ENCODE peak calls at places on chromosomes 1 and 21, in eight cellular contexts. One of them, this sample, is unnamed. For H3K9me3 and H3K4me1, the result is how much of the 10 kb centered on the place peaks cover.

GRCh38 chr21:29342394-29342957 is 43.8 kb downstream of the BACH1 start:
- DNase-seq in NT2/D1: no peak
- DNase-seq in mammary epithelial cell: peak
- DNase-seq in left ventricle myocardium inferior: peak
- DNase-seq in CD4-positive, alpha-beta memory T cell: no peak
- DNase-seq in CD8-positive, alpha-beta memory T cell: no peak
- DNase-seq in SJSA1: peak
- DNase-seq in fibroblast of lung: peak
- DNase-seq in this sample: no peak

GRCh38 chr1:206568256-206568655 is 44.0 kb downstream of the EIF2D start:
- DNase-seq in NT2/D1: no peak
- DNase-seq in mammary epithelial cell: no peak
- DNase-seq in left ventricle myocardium inferior: no peak
- DNase-seq in CD4-positive, alpha-beta memory T cell: no peak
- DNase-seq in CD8-positive, alpha-beta memory T cell: no peak
- DNase-seq in SJSA1: no peak
- DNase-seq in fibroblast of lung: no peak
- DNase-seq in this sample: no peak

GRCh38 chr1:245888809-245889208 is 618.3 kb downstream of the SMYD3 start:
- DNase-seq in NT2/D1: peak
- DNase-seq in mammary epithelial cell: peak
- DNase-seq in left ventricle myocardium inferior: no peak
- DNase-seq in CD4-positive, alpha-beta memory T cell: peak
- DNase-seq in CD8-positive, alpha-beta memory T cell: peak
- DNase-seq in SJSA1: no peak
- DNase-seq in fibroblast of lung: peak
- DNase-seq in this sample: no peak

GRCh38 chr1:34372891-34373290 is 196.2 kb downstream of the C1orf94 start:
- DNase-seq in NT2/D1: no peak
- DNase-seq in mammary epithelial cell: no peak
- DNase-seq in left ventricle myocardium inferior: no peak
- DNase-seq in CD4-positive, alpha-beta memory T cell: no peak
- DNase-seq in CD8-positive, alpha-beta memory T cell: no peak
- DNase-seq in SJSA1: no peak
- DNase-seq in fibroblast of lung: no peak
- DNase-seq in this sample: no peak

GRCh38 chr1:62687421-62687902 is 724 bp downstream of the DOCK7 start:
- DNase-seq in NT2/D1: no peak
- DNase-seq in mammary epithelial cell: peak
- DNase-seq in left ventricle myocardium inferior: peak
- DNase-seq in CD4-positive, alpha-beta memory T cell: peak
- DNase-seq in CD8-positive, alpha-beta memory T cell: peak
- DNase-seq in SJSA1: peak
- DNase-seq in fibroblast of lung: peak
- DNase-seq in this sample: peak

GRCh38 chr1:164961714-164962113 is 394.8 kb downstream of the LMX1A start:
- DNase-seq in NT2/D1: no peak
- DNase-seq in mammary epithelial cell: peak
- DNase-seq in left ventricle myocardium inferior: no peak
- DNase-seq in CD4-positive, alpha-beta memory T cell: no peak
- DNase-seq in CD8-positive, alpha-beta memory T cell: no peak
- DNase-seq in SJSA1: no peak
- DNase-seq in fibroblast of lung: no peak
- DNase-seq in this sample: no peak

GRCh38 chr1:87240661-87241285 is 87.9 kb upstream of the LMO4 start:
- DNase-seq in NT2/D1: no peak
- DNase-seq in mammary epithelial cell: no peak
- DNase-seq in left ventricle myocardium inferior: no peak
- DNase-seq in CD4-positive, alpha-beta memory T cell: no peak
- DNase-seq in CD8-positive, alpha-beta memory T cell: no peak
- DNase-seq in SJSA1: no peak
- DNase-seq in fibroblast of lung: no peak
- DNase-seq in this sample: no peak

GRCh38 chr21:42525228-42525604 is 11.6 kb downstream of the SLC37A1 start:
- DNase-seq in NT2/D1: no peak
- DNase-seq in mammary epithelial cell: peak
- DNase-seq in left ventricle myocardium inferior: no peak
- DNase-seq in CD4-positive, alpha-beta memory T cell: no peak
- DNase-seq in CD8-positive, alpha-beta memory T cell: no peak
- DNase-seq in SJSA1: no peak
- DNase-seq in fibroblast of lung: peak
- DNase-seq in this sample: no peak

GRCh38 chr1:172338295-172338735 is 82.2 kb upstream of the C1orf105 start:
- DNase-seq in NT2/D1: no peak
- DNase-seq in mammary epithelial cell: no peak
- DNase-seq in left ventricle myocardium inferior: no peak
- DNase-seq in CD4-positive, alpha-beta memory T cell: no peak
- DNase-seq in CD8-positive, alpha-beta memory T cell: no peak
- DNase-seq in SJSA1: no peak
- DNase-seq in fibroblast of lung: no peak
- DNase-seq in this sample: no peak

GRCh38 chr1:246705368-246705767 is 18.8 kb upstream of the SCCPDH start:
- DNase-seq in NT2/D1: no peak
- DNase-seq in mammary epithelial cell: peak
- DNase-seq in left ventricle myocardium inferior: no peak
- DNase-seq in CD4-positive, alpha-beta memory T cell: no peak
- DNase-seq in CD8-positive, alpha-beta memory T cell: no peak
- DNase-seq in SJSA1: no peak
- DNase-seq in fibroblast of lung: peak
- DNase-seq in this sample: no peak

GRCh38 chr1:227192163-227192562 is 126.1 kb downstream of the CDC42BPA start:
- DNase-seq in NT2/D1: no peak
- DNase-seq in mammary epithelial cell: peak
- DNase-seq in left ventricle myocardium inferior: peak
- DNase-seq in CD4-positive, alpha-beta memory T cell: no peak
- DNase-seq in CD8-positive, alpha-beta memory T cell: no peak
- DNase-seq in SJSA1: peak
- DNase-seq in fibroblast of lung: peak
- DNase-seq in this sample: no peak

GRCh38 chr1:212161231-212161781 is 123.9 kb upstream of the PPP2R5A start:
- DNase-seq in NT2/D1: no peak
- DNase-seq in mammary epithelial cell: peak
- DNase-seq in left ventricle myocardium inferior: no peak
- DNase-seq in CD4-positive, alpha-beta memory T cell: peak
- DNase-seq in CD8-positive, alpha-beta memory T cell: no peak
- DNase-seq in SJSA1: peak
- DNase-seq in fibroblast of lung: peak
- DNase-seq in this sample: no peak

GRCh38 chr1:6624712-6625578 is at the start of gene THAP3:
- DNase-seq in NT2/D1: peak
- DNase-seq in mammary epithelial cell: peak
- DNase-seq in left ventricle myocardium inferior: peak
- DNase-seq in CD4-positive, alpha-beta memory T cell: peak
- DNase-seq in CD8-positive, alpha-beta memory T cell: peak
- DNase-seq in SJSA1: peak
- DNase-seq in fibroblast of lung: peak
- DNase-seq in this sample: peak

GRCh38 chr1:91502882-91503184 is 2.2 kb downstream of the CDC7 start:
- DNase-seq in NT2/D1: no peak
- DNase-seq in mammary epithelial cell: no peak
- DNase-seq in left ventricle myocardium inferior: no peak
- DNase-seq in CD4-positive, alpha-beta memory T cell: no peak
- DNase-seq in CD8-positive, alpha-beta memory T cell: no peak
- DNase-seq in SJSA1: no peak
- DNase-seq in fibroblast of lung: peak
- DNase-seq in this sample: no peak

GRCh38 chr1:107047602-107048001 is 8.9 kb upstream of the PRMT6 start:
- DNase-seq in NT2/D1: no peak
- DNase-seq in mammary epithelial cell: no peak
- DNase-seq in left ventricle myocardium inferior: no peak
- DNase-seq in CD4-positive, alpha-beta memory T cell: no peak
- DNase-seq in CD8-positive, alpha-beta memory T cell: no peak
- DNase-seq in SJSA1: no peak
- DNase-seq in fibroblast of lung: no peak
- DNase-seq in this sample: no peak

GRCh38 chr1:16266411-16267118 is 29.6 kb upstream of the CPLANE2 start:
- DNase-seq in NT2/D1: no peak
- DNase-seq in mammary epithelial cell: no peak
- DNase-seq in left ventricle myocardium inferior: no peak
- DNase-seq in CD4-positive, alpha-beta memory T cell: no peak
- DNase-seq in CD8-positive, alpha-beta memory T cell: no peak
- DNase-seq in SJSA1: no peak
- DNase-seq in fibroblast of lung: peak
- DNase-seq in this sample: no peak

GRCh38 chr1:182674346-182675246 is 9.8 kb downstream of the RGS8 start:
- DNase-seq in NT2/D1: no peak
- DNase-seq in mammary epithelial cell: no peak
- DNase-seq in left ventricle myocardium inferior: no peak
- DNase-seq in CD4-positive, alpha-beta memory T cell: no peak
- DNase-seq in CD8-positive, alpha-beta memory T cell: no peak
- DNase-seq in SJSA1: peak
- DNase-seq in fibroblast of lung: no peak
- DNase-seq in this sample: no peak

GRCh38 chr1:81549588-81550127 is 251.1 kb upstream of the ADGRL2 start:
- DNase-seq in NT2/D1: peak
- DNase-seq in mammary epithelial cell: peak
- DNase-seq in left ventricle myocardium inferior: no peak
- DNase-seq in CD4-positive, alpha-beta memory T cell: no peak
- DNase-seq in CD8-positive, alpha-beta memory T cell: no peak
- DNase-seq in SJSA1: no peak
- DNase-seq in fibroblast of lung: peak
- DNase-seq in this sample: no peak

GRCh38 chr1:55050283-55050682 is 10.9 kb downstream of the PCSK9 start:
- DNase-seq in NT2/D1: no peak
- DNase-seq in mammary epithelial cell: no peak
- DNase-seq in left ventricle myocardium inferior: no peak
- DNase-seq in CD4-positive, alpha-beta memory T cell: no peak
- DNase-seq in CD8-positive, alpha-beta memory T cell: no peak
- DNase-seq in SJSA1: no peak
- DNase-seq in fibroblast of lung: peak
- DNase-seq in this sample: no peak

GRCh38 chr1:2811526-2811905 is 10.0 kb upstream of the TTC34 start:
- DNase-seq in NT2/D1: no peak
- DNase-seq in mammary epithelial cell: no peak
- DNase-seq in left ventricle myocardium inferior: no peak
- DNase-seq in CD4-positive, alpha-beta memory T cell: no peak
- DNase-seq in CD8-positive, alpha-beta memory T cell: no peak
- DNase-seq in SJSA1: no peak
- DNase-seq in fibroblast of lung: no peak
- DNase-seq in this sample: no peak
- H3K9me3 ChIP-seq in NT2/D1: under half
- H3K9me3 ChIP-seq in mammary epithelial cell: under half
- H3K9me3 ChIP-seq in left ventricle myocardium inferior: under half
- H3K9me3 ChIP-seq in CD4-positive, alpha-beta memory T cell: under half
- H3K9me3 ChIP-seq in CD8-positive, alpha-beta memory T cell: under half
- H3K9me3 ChIP-seq in SJSA1: under half
- H3K9me3 ChIP-seq in fibroblast of lung: under half
- H3K9me3 ChIP-seq in this sample: under half

DNA sequence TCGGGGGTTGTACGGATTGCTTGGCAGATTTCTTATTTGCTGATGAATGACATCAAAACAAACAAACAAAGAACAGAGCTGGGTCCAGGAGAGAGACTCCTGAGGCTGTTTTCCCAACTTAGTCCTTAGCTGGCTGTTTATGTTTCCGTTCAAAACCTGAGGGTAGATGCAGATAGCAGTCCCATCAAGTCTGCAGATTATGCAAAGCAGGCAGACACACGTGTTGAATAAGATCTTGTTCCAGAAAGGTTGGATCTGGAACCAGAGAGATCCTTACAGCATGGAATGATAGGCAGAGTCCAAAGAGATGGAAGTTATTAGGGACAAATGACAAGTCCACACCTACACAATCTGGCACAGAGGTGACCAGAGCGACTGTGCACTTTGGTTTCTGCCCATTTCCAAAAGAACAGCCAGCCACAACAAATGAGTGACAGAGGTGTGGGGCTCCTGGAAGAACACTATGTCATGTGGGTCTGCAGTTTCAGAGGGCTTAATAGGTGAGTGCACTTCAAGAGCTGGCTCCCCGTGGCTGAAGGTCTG is 65.5 kb downstream of the MAN1C1 start:
- DNase-seq in NT2/D1: no peak
- DNase-seq in mammary epithelial cell: no peak
- DNase-seq in left ventricle myocardium inferior: no peak
- DNase-seq in CD4-positive, alpha-beta memory T cell: no peak
- DNase-seq in CD8-positive, alpha-beta memory T cell: no peak
- DNase-seq in SJSA1: no peak
- DNase-seq in fibroblast of lung: no peak
- DNase-seq in this sample: no peak
- H3K4me1 ChIP-seq in NT2/D1: under half
- H3K4me1 ChIP-seq in mammary epithelial cell: under half
- H3K4me1 ChIP-seq in left ventricle myocardium inferior: under half
- H3K4me1 ChIP-seq in CD4-positive, alpha-beta memory T cell: under half
- H3K4me1 ChIP-seq in CD8-positive, alpha-beta memory T cell: under half
- H3K4me1 ChIP-seq in SJSA1: under half
- H3K4me1 ChIP-seq in fibroblast of lung: under half
- H3K4me1 ChIP-seq in this sample: half or more

DNA sequence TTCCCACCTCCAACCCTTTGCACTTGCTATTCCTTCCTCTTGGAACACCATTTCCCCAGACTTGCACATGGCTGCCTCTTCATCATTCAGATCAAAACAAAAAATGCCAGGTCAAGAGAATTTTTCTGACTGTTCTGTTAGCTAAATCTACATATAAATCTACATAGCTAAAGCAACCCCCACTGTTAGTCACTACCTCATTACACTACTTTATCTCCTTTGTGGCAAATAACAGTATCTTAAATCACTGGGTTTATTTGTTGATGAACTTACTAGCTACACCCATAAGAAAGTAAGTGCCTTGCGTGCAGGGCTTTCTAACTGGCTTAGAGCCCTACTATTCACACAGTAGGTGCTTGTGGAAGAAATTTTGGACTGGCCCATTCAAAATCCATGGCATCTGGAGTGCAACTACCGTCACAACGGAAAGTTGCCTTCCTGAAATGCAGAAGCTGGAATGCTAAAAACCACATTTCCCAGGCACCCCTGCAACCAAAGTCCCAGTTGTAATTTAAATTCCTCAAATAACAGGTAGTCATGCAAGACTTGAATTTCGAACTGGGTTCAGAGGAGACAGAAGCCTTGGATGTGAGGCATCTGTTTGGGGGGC is 186.8 kb downstream of the TOMM20 start:
- DNase-seq in NT2/D1: no peak
- DNase-seq in mammary epithelial cell: no peak
- DNase-seq in left ventricle myocardium inferior: no peak
- DNase-seq in CD4-positive, alpha-beta memory T cell: no peak
- DNase-seq in CD8-positive, alpha-beta memory T cell: no peak
- DNase-seq in SJSA1: peak
- DNase-seq in fibroblast of lung: no peak
- DNase-seq in this sample: peak
- H3K9me3 ChIP-seq in NT2/D1: under half
- H3K9me3 ChIP-seq in mammary epithelial cell: under half
- H3K9me3 ChIP-seq in left ventricle myocardium inferior: under half
- H3K9me3 ChIP-seq in CD4-positive, alpha-beta memory T cell: under half
- H3K9me3 ChIP-seq in CD8-positive, alpha-beta memory T cell: under half
- H3K9me3 ChIP-seq in SJSA1: under half
- H3K9me3 ChIP-seq in fibroblast of lung: under half
- H3K9me3 ChIP-seq in this sample: under half

DNA sequence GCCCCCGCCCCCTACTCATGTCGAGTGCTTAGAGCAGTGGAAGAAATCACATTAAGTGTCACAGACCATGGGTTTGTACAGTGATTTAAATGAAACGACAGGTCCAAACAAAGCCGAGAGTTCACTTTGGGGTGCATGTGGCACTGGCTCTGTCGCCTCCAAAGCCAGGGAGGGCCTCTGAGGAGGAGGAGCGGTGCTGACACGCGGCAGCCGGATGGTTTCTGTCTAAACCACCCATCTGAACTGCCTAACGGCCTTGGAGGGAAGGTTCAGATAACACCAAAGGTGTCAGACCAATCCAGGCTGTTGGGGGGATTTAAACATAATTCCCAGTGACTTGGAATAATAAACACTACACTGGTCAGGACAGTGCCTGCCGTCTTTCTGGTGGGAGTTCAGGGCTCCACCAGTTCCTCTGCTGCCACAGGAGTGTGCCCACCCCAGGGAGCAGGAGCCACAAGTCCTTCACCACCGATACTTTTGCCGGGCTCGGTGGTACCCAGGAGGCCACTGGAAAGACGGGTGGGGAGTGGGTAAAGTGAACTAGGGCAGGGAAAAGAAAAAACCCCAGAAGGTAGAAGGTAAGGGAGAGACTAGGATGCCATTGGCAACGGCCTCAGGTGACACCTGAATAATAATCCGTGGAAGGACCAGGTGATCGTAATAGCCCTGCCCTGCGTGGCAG is 78.2 kb downstream of the SLC66A1 start:
- DNase-seq in NT2/D1: no peak
- DNase-seq in mammary epithelial cell: no peak
- DNase-seq in left ventricle myocardium inferior: no peak
- DNase-seq in CD4-positive, alpha-beta memory T cell: no peak
- DNase-seq in CD8-positive, alpha-beta memory T cell: no peak
- DNase-seq in SJSA1: no peak
- DNase-seq in fibroblast of lung: no peak
- DNase-seq in this sample: no peak
- H3K4me1 ChIP-seq in NT2/D1: under half
- H3K4me1 ChIP-seq in mammary epithelial cell: under half
- H3K4me1 ChIP-seq in left ventricle myocardium inferior: half or more
- H3K4me1 ChIP-seq in CD4-positive, alpha-beta memory T cell: half or more
- H3K4me1 ChIP-seq in CD8-positive, alpha-beta memory T cell: half or more
- H3K4me1 ChIP-seq in SJSA1: under half
- H3K4me1 ChIP-seq in fibroblast of lung: under half
- H3K4me1 ChIP-seq in this sample: under half